ENCODE peak calls at places on chromosomes 7 and 10, in nine cellular contexts. One of them, this sample, is unnamed.

GRCh38 chr7:149854611-149855367 is 16.6 kb downstream of the ZNF862 start:
- DNase-seq in prostate gland: peak; percentile 79
- DNase-seq in GM23338: peak; percentile 67
- DNase-seq in colonic mucosa: peak; percentile 71
- DNase-seq in OCI-LY7: peak; percentile 26
- DNase-seq in lung: peak; percentile 63
- DNase-seq in Peyer's patch: peak; percentile 69
- DNase-seq in RWPE2: no peak
- DNase-seq in HCT116: peak; percentile 36
- DNase-seq in this sample: no peak

GRCh38 chr7:95432606-95433005 is 2.2 kb downstream of the PON2 start:
- DNase-seq in OCI-LY7: no peak
- DNase-seq in RWPE2: no peak
- DNase-seq in GM23338: no peak
- DNase-seq in colonic mucosa: no peak
- DNase-seq in prostate gland: no peak
- DNase-seq in HCT116: no peak
- DNase-seq in Peyer's patch: no peak
- DNase-seq in lung: no peak
- DNase-seq in this sample: no peak

GRCh38 chr10:11560076-11560709 is 51.3 kb downstream of the USP6NL start:
- DNase-seq in colonic mucosa: no peak
- DNase-seq in Peyer's patch: no peak
- DNase-seq in RWPE2: no peak
- DNase-seq in OCI-LY7: peak; percentile 74
- DNase-seq in lung: no peak
- DNase-seq in prostate gland: no peak
- DNase-seq in HCT116: no peak
- DNase-seq in GM23338: no peak
- DNase-seq in this sample: no peak

GRCh38 chr7:117019786-117020604 is 66.7 kb downstream of the ST7 start:
- DNase-seq in prostate gland: peak; percentile 61
- DNase-seq in OCI-LY7: no peak
- DNase-seq in RWPE2: peak; percentile 55
- DNase-seq in Peyer's patch: no peak
- DNase-seq in HCT116: peak; percentile 54
- DNase-seq in GM23338: peak; percentile 65
- DNase-seq in lung: peak; percentile 33
- DNase-seq in colonic mucosa: peak; percentile 39
- DNase-seq in this sample: peak; percentile 74

GRCh38 chr7:30472771-30473392 is 5.7 kb downstream of the NOD1 start:
- DNase-seq in RWPE2: no peak
- DNase-seq in OCI-LY7: no peak
- DNase-seq in Peyer's patch: no peak
- DNase-seq in HCT116: no peak
- DNase-seq in lung: peak; percentile 28
- DNase-seq in colonic mucosa: no peak
- DNase-seq in GM23338: no peak
- DNase-seq in prostate gland: no peak
- DNase-seq in this sample: no peak

GRCh38 chr7:107024906-107025305 is 19.6 kb upstream of the PRKAR2B start:
- DNase-seq in prostate gland: no peak
- DNase-seq in RWPE2: no peak
- DNase-seq in lung: no peak
- DNase-seq in Peyer's patch: no peak
- DNase-seq in OCI-LY7: no peak
- DNase-seq in colonic mucosa: no peak
- DNase-seq in GM23338: no peak
- DNase-seq in HCT116: no peak
- DNase-seq in this sample: no peak

GRCh38 chr10:113894581-113894980 is 40.1 kb downstream of the NHLRC2 start:
- DNase-seq in prostate gland: no peak
- DNase-seq in OCI-LY7: no peak
- DNase-seq in colonic mucosa: no peak
- DNase-seq in GM23338: no peak
- DNase-seq in Peyer's patch: no peak
- DNase-seq in HCT116: no peak
- DNase-seq in lung: no peak
- DNase-seq in RWPE2: no peak
- DNase-seq in this sample: no peak

GRCh38 chr7:2886900-2887299 is 42.8 kb upstream of the GNA12 start:
- DNase-seq in OCI-LY7: peak; percentile 84
- DNase-seq in RWPE2: no peak
- DNase-seq in lung: peak; percentile 38
- DNase-seq in GM23338: peak; percentile 91
- DNase-seq in HCT116: peak; percentile 73
- DNase-seq in prostate gland: peak; percentile 52
- DNase-seq in colonic mucosa: peak; percentile 67
- DNase-seq in Peyer's patch: no peak
- DNase-seq in this sample: no peak

GRCh38 chr10:92573091-92573797 is 649 bp downstream of the IDE start:
- DNase-seq in Peyer's patch: peak; percentile 56
- DNase-seq in RWPE2: no peak
- DNase-seq in GM23338: peak; percentile 55
- DNase-seq in HCT116: no peak
- DNase-seq in lung: peak; percentile 39
- DNase-seq in colonic mucosa: peak; percentile 35
- DNase-seq in prostate gland: peak; percentile 10
- DNase-seq in OCI-LY7: peak; percentile 40
- DNase-seq in this sample: peak; percentile 80

GRCh38 chr10:125093199-125093841 is 67.0 kb downstream of the CTBP2 start:
- DNase-seq in prostate gland: no peak
- DNase-seq in colonic mucosa: peak; percentile 40
- DNase-seq in HCT116: no peak
- DNase-seq in Peyer's patch: no peak
- DNase-seq in GM23338: no peak
- DNase-seq in lung: no peak
- DNase-seq in RWPE2: no peak
- DNase-seq in OCI-LY7: no peak
- DNase-seq in this sample: peak; percentile 39

GRCh38 chr10:125095776-125096175 is 64.6 kb downstream of the CTBP2 start:
- DNase-seq in colonic mucosa: no peak
- DNase-seq in GM23338: no peak
- DNase-seq in HCT116: no peak
- DNase-seq in lung: no peak
- DNase-seq in prostate gland: no peak
- DNase-seq in Peyer's patch: no peak
- DNase-seq in OCI-LY7: no peak
- DNase-seq in RWPE2: no peak
- DNase-seq in this sample: peak; percentile 32

GRCh38 chr10:125094111-125094705 is 66.2 kb downstream of the CTBP2 start:
- DNase-seq in OCI-LY7: no peak
- DNase-seq in prostate gland: no peak
- DNase-seq in Peyer's patch: no peak
- DNase-seq in HCT116: no peak
- DNase-seq in RWPE2: no peak
- DNase-seq in colonic mucosa: no peak
- DNase-seq in lung: no peak
- DNase-seq in GM23338: no peak
- DNase-seq in this sample: peak; percentile 38

GRCh38 chr10:125095228-125095627 is 65.1 kb downstream of the CTBP2 start:
- DNase-seq in lung: no peak
- DNase-seq in Peyer's patch: no peak
- DNase-seq in GM23338: no peak
- DNase-seq in HCT116: no peak
- DNase-seq in prostate gland: no peak
- DNase-seq in colonic mucosa: no peak
- DNase-seq in OCI-LY7: no peak
- DNase-seq in RWPE2: no peak
- DNase-seq in this sample: peak; percentile 23

DNA sequence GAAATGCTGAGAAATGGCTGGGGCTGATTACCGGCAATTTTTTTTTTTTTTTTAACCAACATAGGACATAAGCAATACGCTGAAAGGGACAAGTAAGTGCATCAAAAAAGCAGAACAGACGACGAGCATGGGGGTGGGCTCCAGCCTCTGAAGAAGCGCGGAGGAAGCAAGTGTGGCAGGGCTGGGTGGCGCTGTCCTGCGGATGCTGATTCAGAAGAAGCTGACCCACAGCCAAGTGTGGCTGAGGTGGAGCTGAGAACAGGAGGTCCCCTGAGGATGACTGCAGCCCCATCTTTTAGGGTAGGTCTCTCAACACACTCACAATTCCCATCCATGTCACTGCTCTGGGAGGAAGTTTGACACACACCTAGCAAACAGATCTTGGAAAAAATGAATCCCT is 65.5 kb downstream of the CTBP2 start:
- DNase-seq in Peyer's patch: peak; percentile 43
- DNase-seq in GM23338: no peak
- DNase-seq in OCI-LY7: no peak
- DNase-seq in prostate gland: no peak
- DNase-seq in RWPE2: no peak
- DNase-seq in colonic mucosa: no peak
- DNase-seq in HCT116: no peak
- DNase-seq in lung: no peak
- DNase-seq in this sample: peak; percentile 64
- H3K4me1 ChIP-seq in Peyer's patch: peaks cover 4% of the 10 kb centered on the region
- H3K4me1 ChIP-seq in GM23338: peaks cover 57% of the 10 kb centered on the region
- H3K4me1 ChIP-seq in OCI-LY7: no peaks in the 10 kb centered on the region
- H3K4me1 ChIP-seq in prostate gland: no peaks in the 10 kb centered on the region
- H3K4me1 ChIP-seq in RWPE2: peaks cover 37% of the 10 kb centered on the region
- H3K4me1 ChIP-seq in colonic mucosa: peaks cover 5% of the 10 kb centered on the region
- H3K4me1 ChIP-seq in HCT116: no peaks in the 10 kb centered on the region
- H3K4me1 ChIP-seq in lung: peaks cover 36% of the 10 kb centered on the region
- H3K4me1 ChIP-seq in this sample: peaks cover 44% of the 10 kb centered on the region

GRCh38 chr10:72312865-72313391 is 39.2 kb downstream of the DDIT4 start:
- DNase-seq in HCT116: no peak
- DNase-seq in Peyer's patch: no peak
- DNase-seq in GM23338: no peak
- DNase-seq in colonic mucosa: no peak
- DNase-seq in OCI-LY7: no peak
- DNase-seq in prostate gland: no peak
- DNase-seq in lung: no peak
- DNase-seq in RWPE2: no peak
- DNase-seq in this sample: no peak
- H3K4me1 ChIP-seq in HCT116: peaks cover 51% of the 10 kb centered on the region
- H3K4me1 ChIP-seq in Peyer's patch: peaks cover 27% of the 10 kb centered on the region
- H3K4me1 ChIP-seq in GM23338: peaks cover 21% of the 10 kb centered on the region
- H3K4me1 ChIP-seq in colonic mucosa: peaks cover 36% of the 10 kb centered on the region
- H3K4me1 ChIP-seq in OCI-LY7: peaks cover 32% of the 10 kb centered on the region
- H3K4me1 ChIP-seq in prostate gland: peaks cover 15% of the 10 kb centered on the region
- H3K4me1 ChIP-seq in lung: peaks cover 43% of the 10 kb centered on the region
- H3K4me1 ChIP-seq in RWPE2: peaks cover 43% of the 10 kb centered on the region
- H3K4me1 ChIP-seq in this sample: peaks cover 89% of the 10 kb centered on the region

DNA sequence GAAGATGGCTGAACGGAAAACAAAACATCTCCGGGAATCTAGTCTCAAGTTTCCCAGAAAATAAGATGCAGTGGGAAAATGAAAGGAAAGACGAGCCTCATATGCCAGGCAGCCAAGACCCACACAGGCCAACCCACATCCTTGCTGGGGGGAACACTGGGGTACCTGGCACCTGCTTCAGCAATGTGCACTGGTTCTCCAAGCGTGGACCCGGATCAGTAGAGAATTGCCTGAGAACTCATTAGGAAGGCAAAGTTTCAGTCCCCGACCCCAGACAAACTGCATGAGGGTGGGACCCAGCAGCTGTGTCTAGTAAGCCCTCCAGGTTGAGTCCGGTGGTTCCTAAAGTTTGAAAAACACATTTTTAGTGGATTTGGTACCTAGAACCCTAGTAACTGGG is 18.4 kb downstream of the FAM53B start:
- DNase-seq in colonic mucosa: no peak
- DNase-seq in Peyer's patch: no peak
- DNase-seq in RWPE2: no peak
- DNase-seq in OCI-LY7: no peak
- DNase-seq in prostate gland: no peak
- DNase-seq in lung: no peak
- DNase-seq in GM23338: no peak
- DNase-seq in HCT116: no peak
- DNase-seq in this sample: peak; percentile 42
- H3K4me1 ChIP-seq in colonic mucosa: peaks cover 58% of the 10 kb centered on the region
- H3K4me1 ChIP-seq in Peyer's patch: peaks cover 68% of the 10 kb centered on the region
- H3K4me1 ChIP-seq in RWPE2: no peaks in the 10 kb centered on the region
- H3K4me1 ChIP-seq in OCI-LY7: peaks cover 79% of the 10 kb centered on the region
- H3K4me1 ChIP-seq in prostate gland: peaks cover 30% of the 10 kb centered on the region
- H3K4me1 ChIP-seq in lung: peaks cover 59% of the 10 kb centered on the region
- H3K4me1 ChIP-seq in GM23338: peaks cover 5% of the 10 kb centered on the region
- H3K4me1 ChIP-seq in HCT116: no peaks in the 10 kb centered on the region
- H3K4me1 ChIP-seq in this sample: peaks cover 84% of the 10 kb centered on the region

GRCh38 chr7:121397346-121397745 is 1.2 kb upstream of the FAM3C start:
- DNase-seq in GM23338: no peak
- DNase-seq in RWPE2: no peak
- DNase-seq in OCI-LY7: no peak
- DNase-seq in HCT116: no peak
- DNase-seq in prostate gland: no peak
- DNase-seq in Peyer's patch: no peak
- DNase-seq in colonic mucosa: no peak
- DNase-seq in lung: no peak
- DNase-seq in this sample: no peak

GRCh38 chr7:121394709-121395140 is 1.4 kb downstream of the FAM3C start:
- DNase-seq in colonic mucosa: no peak
- DNase-seq in prostate gland: no peak
- DNase-seq in RWPE2: no peak
- DNase-seq in lung: no peak
- DNase-seq in OCI-LY7: no peak
- DNase-seq in GM23338: no peak
- DNase-seq in HCT116: no peak
- DNase-seq in Peyer's patch: peak; percentile 51
- DNase-seq in this sample: no peak

GRCh38 chr7:121395494-121395960 is 581 bp downstream of the FAM3C start:
- DNase-seq in OCI-LY7: peak; percentile 64
- DNase-seq in Peyer's patch: no peak
- DNase-seq in GM23338: peak; percentile 80
- DNase-seq in HCT116: no peak
- DNase-seq in prostate gland: no peak
- DNase-seq in colonic mucosa: peak; percentile 51
- DNase-seq in lung: no peak
- DNase-seq in RWPE2: peak; percentile 48
- DNase-seq in this sample: peak; percentile 91

GRCh38 chr7:121397832-121398231 is 1.7 kb upstream of the FAM3C start:
- DNase-seq in GM23338: no peak
- DNase-seq in lung: no peak
- DNase-seq in colonic mucosa: no peak
- DNase-seq in HCT116: no peak
- DNase-seq in prostate gland: no peak
- DNase-seq in Peyer's patch: no peak
- DNase-seq in OCI-LY7: no peak
- DNase-seq in RWPE2: no peak
- DNase-seq in this sample: no peak

DNA sequence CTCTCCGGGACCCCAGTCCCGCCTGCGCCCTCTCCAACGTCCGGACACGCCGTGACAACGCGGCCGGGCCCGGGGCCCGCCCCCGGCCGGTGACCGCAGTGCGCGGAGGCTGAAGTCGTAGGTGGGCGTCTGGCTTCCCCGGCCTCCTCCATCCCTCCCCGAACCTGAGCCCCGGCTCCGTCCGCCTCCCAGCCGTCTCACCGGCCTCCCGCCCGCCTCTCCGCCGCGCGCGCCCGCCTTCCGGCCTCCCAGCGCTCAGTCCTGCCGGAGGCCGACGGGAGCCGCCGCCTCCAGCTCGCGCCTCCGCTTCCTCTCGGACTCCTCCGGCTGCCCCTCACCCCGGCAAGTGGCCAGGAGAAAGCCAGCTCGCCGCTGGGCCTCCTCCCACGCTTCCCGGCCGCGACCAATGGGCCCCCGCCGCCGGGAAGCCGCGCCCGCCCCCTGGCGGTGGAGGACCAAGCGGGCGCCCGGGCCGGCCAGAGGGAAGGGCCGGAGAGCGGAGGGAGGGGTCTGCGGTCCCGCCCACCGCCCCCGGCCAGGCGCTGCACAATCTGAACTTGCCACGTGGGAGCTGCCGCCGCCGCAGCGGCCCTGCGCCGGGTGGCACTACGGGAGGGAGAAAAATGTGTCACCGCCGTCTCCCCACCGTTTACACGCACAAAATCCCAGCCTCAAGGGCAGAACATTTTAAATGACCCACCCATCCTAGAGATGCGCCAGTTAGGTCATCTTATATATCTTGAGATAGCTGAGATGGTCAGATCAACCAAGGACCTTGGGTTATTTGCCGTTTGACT is at the start of gene FAM3C:
- DNase-seq in lung: peak; percentile 92
- DNase-seq in HCT116: peak; percentile 82
- DNase-seq in Peyer's patch: peak; percentile 92
- DNase-seq in RWPE2: peak; percentile 90
- DNase-seq in prostate gland: peak; percentile 80
- DNase-seq in GM23338: peak; percentile 93
- DNase-seq in OCI-LY7: peak; percentile 91
- DNase-seq in colonic mucosa: peak; percentile 88
- DNase-seq in this sample: peak; percentile 96
- H3K4me1 ChIP-seq in lung: no peaks in the 10 kb centered on the region
- H3K4me1 ChIP-seq in HCT116: peaks cover 40% of the 10 kb centered on the region
- H3K4me1 ChIP-seq in Peyer's patch: no peaks in the 10 kb centered on the region
- H3K4me1 ChIP-seq in RWPE2: peaks cover 11% of the 10 kb centered on the region
- H3K4me1 ChIP-seq in prostate gland: no peaks in the 10 kb centered on the region
- H3K4me1 ChIP-seq in GM23338: peaks cover 12% of the 10 kb centered on the region
- H3K4me1 ChIP-seq in OCI-LY7: peaks cover 17% of the 10 kb centered on the region
- H3K4me1 ChIP-seq in colonic mucosa: no peaks in the 10 kb centered on the region
- H3K4me1 ChIP-seq in this sample: peaks cover 51% of the 10 kb centered on the region